ENCODE peak calls at places on chromosomes 16 and 17, in six cellular contexts. X, Z, P, U, L and Y are unnamed samples. For H3K27me3, the result is how much of the 10 kb centered on the place peaks cover.

GRCh38 chr16:70650216-70650615 is 3.9 kb downstream of the IL34 start:
- DNase-seq in X (no peak), Z (no peak), P (no peak), U (no peak), L (no peak), Y (no peak)

GRCh38 chr16:3999479-3999868 is 116.8 kb downstream of the ADCY9 start:
- DNase-seq in X (no peak), Z (peak), P (no peak), U (peak), L (peak), Y (peak)

GRCh38 chr17:835263-835662 is 53.1 kb downstream of the MRM3 start:
- DNase-seq in X (no peak), Z (no peak), P (no peak), U (no peak), L (peak), Y (peak)

GRCh38 chr17:7356072-7356549 is 1.2 kb downstream of the TMEM95 start:
- DNase-seq in X (peak), Z (peak), P (peak), U (peak), L (peak), Y (peak)

GRCh38 chr17:31391496-31391949 is at the start of gene RAB11FIP4:
- DNase-seq in X (no peak), Z (no peak), P (no peak), U (peak), L (no peak), Y (no peak)

GRCh38 chr17:36611345-36612072 is 10.1 kb downstream of the MRM1 start:
- DNase-seq in X (no peak), Z (no peak), P (no peak), U (no peak), L (peak), Y (peak)

GRCh38 chr17:31401456-31402254 is 10.2 kb downstream of the RAB11FIP4 start:
- DNase-seq in X (no peak), Z (no peak), P (no peak), U (no peak), L (no peak), Y (no peak)

GRCh38 chr17:77376795-77377751 is 236.3 kb downstream of the SEC14L1 start:
- DNase-seq in X (no peak), Z (peak), P (no peak), U (no peak), L (peak), Y (no peak)

GRCh38 chr17:38463451-38463858 is 35.2 kb downstream of the ARHGAP23 start:
- DNase-seq in X (no peak), Z (peak), P (no peak), U (no peak), L (no peak), Y (no peak)

GRCh38 chr17:2770129-2770528 is 20.7 kb upstream of the CCDC92B start:
- DNase-seq in X (no peak), Z (no peak), P (no peak), U (no peak), L (no peak), Y (no peak)

GRCh38 chr17:40303009-40303657 is 5.8 kb upstream of the RARA start:
- DNase-seq in X (peak), Z (no peak), P (no peak), U (peak), L (peak), Y (peak)

GRCh38 chr17:74712756-74713155 is at the start of gene CD300LF:
- DNase-seq in X (peak), Z (peak), P (no peak), U (no peak), L (no peak), Y (no peak)

GRCh38 chr17:2214887-2215615 is 88.5 kb downstream of the SMG6 start:
- DNase-seq in X (no peak), Z (peak), P (no peak), U (peak), L (peak), Y (peak)

GRCh38 chr17:73588291-73589095 is 55.8 kb downstream of the SDK2 start:
- DNase-seq in X (no peak), Z (no peak), P (no peak), U (no peak), L (no peak), Y (no peak)

GRCh38 chr17:81249233-81250040 is 10.3 kb downstream of the NDUFAF8 start:
- DNase-seq in X (no peak), Z (no peak), P (no peak), U (no peak), L (peak), Y (no peak)

GRCh38 chr16:49415083-49415482 is 41.5 kb downstream of the C16orf78 start:
- DNase-seq in X (no peak), Z (no peak), P (no peak), U (no peak), L (no peak), Y (no peak)

GRCh38 chr16:2148714-2149629 is 547 bp downstream of the RAB26 start:
- DNase-seq in X (peak), Z (no peak), P (no peak), U (peak), L (no peak), Y (no peak)

GRCh38 chr17:2024572-2025219 is 438 bp downstream of the RTN4RL1 start:
- DNase-seq in X (no peak), Z (no peak), P (no peak), U (no peak), L (no peak), Y (no peak)

GRCh38 chr17:39763046-39763800 is 25.5 kb downstream of the GRB7 start:
- DNase-seq in X (no peak), Z (no peak), P (no peak), U (no peak), L (peak), Y (no peak)

GRCh38 chr16:80459331-80459777 is 81.4 kb upstream of the DYNLRB2 start:
- DNase-seq in X (no peak), Z (peak), P (no peak), U (no peak), L (no peak), Y (peak)

GRCh38 chr16:67538666-67539101 is 10.1 kb downstream of the RIPOR1 start:
- DNase-seq in X (no peak), Z (no peak), P (no peak), U (no peak), L (peak), Y (peak)

GRCh38 chr17:70891301-70891700 is 722.0 kb downstream of the KCNJ2 start:
- DNase-seq in X (no peak), Z (no peak), P (no peak), U (no peak), L (no peak), Y (no peak)

GRCh38 chr16:76278976-76279375 is 1.8 kb downstream of the CNTNAP4 start:
- DNase-seq in X (no peak), Z (no peak), P (no peak), U (peak), L (no peak), Y (no peak)

GRCh38 chr17:58396173-58396572 is 21.2 kb downstream of the RNF43 start:
- DNase-seq in X (no peak), Z (no peak), P (no peak), U (no peak), L (no peak), Y (no peak)

GRCh38 chr16:23847251-23847650 is 11.5 kb downstream of the PRKCB start:
- DNase-seq in X (no peak), Z (no peak), P (no peak), U (no peak), L (no peak), Y (no peak)

GRCh38 chr17:69141802-69142472 is at the start of gene ABCA6:
- DNase-seq in X (no peak), Z (no peak), P (no peak), U (peak), L (no peak), Y (peak)

DNA sequence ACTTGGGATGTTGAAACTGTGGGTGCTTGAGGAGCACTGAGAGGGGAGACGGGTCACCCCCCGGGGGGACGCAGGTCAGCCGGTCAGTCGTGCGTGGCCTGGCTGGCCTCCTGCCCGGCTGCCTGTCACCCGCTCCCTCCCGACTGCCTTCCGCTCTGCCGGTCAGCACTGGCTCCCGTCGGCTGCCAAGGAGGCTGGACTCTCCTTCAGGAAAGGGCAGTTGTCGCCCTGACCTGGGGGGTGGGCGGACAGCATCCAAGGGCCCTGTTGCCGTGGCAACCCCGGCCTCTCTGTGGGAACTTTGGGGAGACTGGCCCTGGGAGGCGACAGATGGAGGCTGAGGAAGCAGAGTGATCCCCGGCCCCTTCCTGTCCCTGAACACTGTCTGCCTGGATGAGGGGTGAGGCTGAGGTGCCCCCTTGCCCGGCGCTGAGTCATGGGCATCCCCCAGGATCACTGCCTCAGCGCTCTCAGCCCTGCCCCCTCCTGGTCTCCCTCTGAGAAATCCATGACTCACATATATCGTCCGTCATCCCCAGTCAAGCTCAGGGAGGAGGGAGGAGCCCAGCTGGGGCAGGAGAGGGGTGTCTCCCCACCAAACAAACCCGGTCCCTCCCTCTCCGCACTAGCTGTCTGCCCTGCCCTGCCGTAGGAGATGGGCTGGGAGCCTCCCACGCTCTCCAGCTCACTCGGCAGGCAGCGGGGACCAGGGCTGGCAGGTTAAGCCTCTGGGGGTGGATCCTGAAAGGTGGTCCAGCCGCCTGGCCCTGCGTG is at the start of gene ADGRG1:
- DNase-seq in X (peak), Z (peak), P (no peak), U (peak), L (peak), Y (peak)
- TF ChIP-seq CTCF in X (no peak), Z (peak), P (no peak), U (peak), L (peak), Y (peak)

DNA sequence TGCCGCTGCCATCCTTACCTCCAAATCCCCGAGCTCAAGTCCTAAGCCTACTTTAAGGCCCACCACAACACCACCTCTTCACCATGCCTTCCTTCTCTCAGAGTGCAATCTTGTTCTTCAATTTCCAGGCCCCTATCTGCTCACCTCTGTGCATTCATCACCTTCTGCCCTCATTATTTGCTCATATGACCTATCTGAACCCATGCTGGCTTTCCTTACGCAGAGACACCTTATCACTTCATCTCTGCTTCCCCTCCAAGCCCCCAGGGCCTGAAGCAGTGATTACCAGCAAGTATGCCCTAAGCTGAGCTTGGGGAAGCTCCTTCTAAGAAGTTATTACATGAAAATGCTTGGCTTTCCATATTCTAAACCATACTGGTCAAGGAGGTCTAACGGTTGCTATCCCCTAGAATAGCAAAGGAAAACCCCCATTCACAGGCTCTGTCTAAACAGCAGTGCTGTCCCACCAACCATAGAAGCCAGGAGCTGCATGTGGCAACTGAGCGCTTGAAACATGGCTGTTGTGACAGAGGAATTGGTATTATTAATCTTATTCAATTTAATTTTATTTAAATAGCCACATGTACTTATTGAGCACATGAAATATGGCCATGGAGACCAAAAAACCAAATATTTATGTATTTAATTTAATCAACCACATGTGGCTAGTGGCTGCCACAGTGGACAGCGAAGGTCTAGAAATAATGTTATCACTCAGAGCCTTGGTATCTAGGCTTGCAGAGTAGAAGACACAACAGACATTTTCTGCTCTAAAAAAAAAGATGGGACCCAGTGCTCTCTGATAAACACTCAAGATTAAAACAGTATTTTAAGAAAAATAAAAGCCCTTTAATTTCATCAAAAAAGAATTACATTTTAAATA is 13.9 kb downstream of the USP7 start:
- DNase-seq in X (no peak), Z (no peak), P (no peak), U (no peak), L (no peak), Y (no peak)
- H3K27me3 ChIP-seq in X (under half), Z (under half), P (under half), U (under half), L (under half), Y (under half)

DNA sequence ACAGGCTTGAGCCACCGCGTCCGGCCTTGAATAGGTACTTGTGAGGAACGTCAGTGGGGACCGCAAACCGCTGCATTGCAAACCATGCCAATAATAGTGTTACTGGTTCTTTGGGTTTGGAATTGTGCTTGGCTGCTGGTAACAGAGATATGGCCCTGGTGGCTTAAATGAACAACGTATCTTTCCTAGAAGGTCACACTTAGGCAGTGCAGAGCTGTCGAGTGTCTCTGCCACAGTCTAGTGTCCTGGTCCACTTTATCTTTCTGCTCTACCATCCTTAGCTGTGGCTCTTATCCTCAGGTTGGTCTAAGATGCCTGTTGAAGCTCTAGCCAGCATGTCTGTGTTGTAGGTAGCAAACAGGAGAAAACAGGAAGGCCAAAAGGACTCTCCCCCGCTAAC is 262.1 kb downstream of the SNX29 start:
- DNase-seq in X (no peak), Z (no peak), P (no peak), U (no peak), L (no peak), Y (no peak)
- H3K4me3 ChIP-seq in X (no peak), Z (no peak), P (no peak), U (no peak), L (no peak), Y (no peak)

DNA sequence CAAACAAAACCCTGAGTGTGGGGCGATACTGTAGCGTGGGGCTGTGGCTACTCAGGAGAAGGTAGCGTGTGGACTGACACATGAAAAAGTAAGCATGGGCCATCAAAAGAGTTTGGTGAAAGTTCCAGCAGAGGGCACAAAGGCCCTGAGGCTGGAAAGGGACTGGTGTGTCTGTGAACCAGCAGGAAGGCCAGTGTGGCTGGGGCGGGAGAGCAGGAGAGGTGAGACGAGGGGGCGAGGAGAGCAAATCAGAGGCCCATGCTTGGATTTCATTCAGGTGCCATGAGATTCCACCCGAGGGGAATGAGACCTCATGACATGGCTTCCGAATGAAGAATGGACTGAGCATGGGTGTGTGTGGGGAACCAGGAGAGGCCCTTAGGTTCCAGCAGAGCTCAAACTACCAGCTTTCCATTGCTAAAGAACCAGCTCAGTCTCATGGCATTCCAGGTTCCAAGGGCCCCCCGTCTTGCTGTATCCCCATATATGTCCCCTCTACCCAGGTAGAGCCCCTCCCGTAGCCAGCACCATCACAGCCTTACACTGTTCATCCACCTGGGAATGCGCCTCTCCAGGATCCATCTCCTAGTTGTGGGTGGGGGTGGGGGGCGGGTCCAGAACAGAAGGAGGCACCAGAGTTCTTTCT is 31.1 kb downstream of the TRPV2 start:
- DNase-seq in X (no peak), Z (no peak), P (no peak), U (no peak), L (no peak), Y (no peak)
- TF ChIP-seq CTCF in X (no peak), Z (no peak), P (no peak), U (no peak), L (no peak), Y (peak)

GRCh38 chr16:85944572-85945423 is 45.8 kb downstream of the IRF8 start:
- DNase-seq in X (no peak), Z (no peak), P (no peak), U (no peak), L (no peak), Y (no peak)

GRCh38 chr16:85947511-85948509 is 48.8 kb downstream of the IRF8 start:
- DNase-seq in X (no peak), Z (no peak), P (no peak), U (no peak), L (no peak), Y (no peak)

GRCh38 chr16:85948870-85949269 is 49.9 kb downstream of the IRF8 start:
- DNase-seq in X (no peak), Z (no peak), P (no peak), U (no peak), L (no peak), Y (no peak)

GRCh38 chr16:85945424-85945751 is 46.4 kb downstream of the IRF8 start:
- DNase-seq in X (no peak), Z (no peak), P (no peak), U (no peak), L (no peak), Y (no peak)

GRCh38 chr16:85946680-85947510 is 47.9 kb downstream of the IRF8 start:
- DNase-seq in X (no peak), Z (no peak), P (no peak), U (no peak), L (no peak), Y (no peak)
- H3K27me3 ChIP-seq in X (under half), Z (half or more), P (under half), U (under half), L (half or more), Y (under half)

GRCh38 chr16:50709980-50710379 is 16.6 kb downstream of the NOD2 start:
- DNase-seq in X (no peak), Z (no peak), P (no peak), U (no peak), L (no peak), Y (no peak)

GRCh38 chr16:50712568-50712914 is 19.1 kb downstream of the NOD2 start:
- DNase-seq in X (no peak), Z (no peak), P (no peak), U (peak), L (peak), Y (peak)

GRCh38 chr16:50711040-50711439 is 17.6 kb downstream of the NOD2 start:
- DNase-seq in X (no peak), Z (no peak), P (no peak), U (no peak), L (no peak), Y (no peak)

GRCh38 chr16:50709061-50709695 is 15.8 kb downstream of the NOD2 start:
- DNase-seq in X (no peak), Z (no peak), P (no peak), U (no peak), L (no peak), Y (no peak)

DNA sequence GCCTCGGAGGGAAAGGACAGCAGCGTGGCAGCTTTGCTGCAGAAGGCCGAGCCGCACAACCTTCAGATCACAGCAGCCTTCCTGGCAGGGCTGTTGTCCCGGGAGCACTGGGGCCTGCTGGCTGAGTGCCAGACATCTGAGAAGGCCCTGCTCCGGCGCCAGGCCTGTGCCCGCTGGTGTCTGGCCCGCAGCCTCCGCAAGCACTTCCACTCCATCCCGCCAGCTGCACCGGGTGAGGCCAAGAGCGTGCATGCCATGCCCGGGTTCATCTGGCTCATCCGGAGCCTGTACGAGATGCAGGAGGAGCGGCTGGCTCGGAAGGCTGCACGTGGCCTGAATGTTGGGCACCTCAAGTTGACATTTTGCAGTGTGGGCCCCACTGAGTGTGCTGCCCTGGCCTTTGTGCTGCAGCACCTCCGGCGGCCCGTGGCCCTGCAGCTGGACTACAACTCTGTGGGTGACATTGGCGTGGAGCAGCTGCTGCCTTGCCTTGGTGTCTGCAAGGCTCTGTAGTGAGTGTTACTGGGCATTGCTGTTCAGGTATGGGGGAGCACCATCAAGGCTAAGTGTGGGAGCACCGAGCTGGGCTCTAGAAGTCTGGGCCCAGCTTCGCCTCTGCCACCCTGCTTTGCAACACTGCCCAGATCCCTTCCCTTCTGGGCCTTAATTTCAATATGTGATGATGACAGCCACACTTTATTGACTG is 18.6 kb downstream of the NOD2 start:
- DNase-seq in X (no peak), Z (peak), P (no peak), U (no peak), L (no peak), Y (no peak)
- H3K4me3 ChIP-seq in X (no peak), Z (no peak), P (no peak), U (no peak), L (no peak), Y (no peak)